ENCODE peak calls at places on chromosomes 12 and 14, in ten cellular contexts. X is AG04450; V is ovary; R is left ventricle myocardium inferior; L is body of pancreas; G is fibroblast of lung; Q is A549; T is AG04449; H is stomach; B is CD8-positive, alpha-beta T cell. A is an unnamed sample.

GRCh38 chr12:55700255-55701018 is 7.3 kb downstream of the ITGA7 start:
- DNase-seq in X (no peak), V (no peak), R (no peak), L (no peak), G (no peak), Q (no peak), T (no peak), H (no peak), B (no peak), A (peak; percentile 68)

GRCh38 chr12:132471858-132472255 is 18.1 kb upstream of the FBRSL1 start:
- DNase-seq in X (no peak), V (no peak), R (no peak), L (no peak), G (no peak), Q (no peak), T (no peak), H (no peak), B (no peak), A (peak; percentile 81)

GRCh38 chr12:130568546-130568945 is 147.6 kb downstream of the RIMBP2 start:
- DNase-seq in X (no peak), V (no peak), R (no peak), L (no peak), G (no peak), Q (no peak), T (no peak), H (no peak), B (no peak), A (no peak)

GRCh38 chr12:10131101-10131632 is 1.2 kb upstream of the CLEC7A start:
- DNase-seq in X (no peak), V (no peak), R (no peak), L (no peak), G (no peak), Q (no peak), T (no peak), H (no peak), B (no peak), A (no peak)

GRCh38 chr12:50078281-50078680 is 6.9 kb upstream of the SMARCD1 start:
- DNase-seq in X (no peak), V (no peak), R (no peak), L (no peak), G (no peak), Q (no peak), T (no peak), H (no peak), B (no peak), A (peak; percentile 60)

GRCh38 chr12:94561943-94562411 is 88.4 kb downstream of the TMCC3 start:
- DNase-seq in X (no peak), V (no peak), R (peak; percentile 59), L (peak; percentile 83), G (peak; percentile 21), Q (no peak), T (no peak), H (peak; percentile 79), B (no peak), A (no peak)

GRCh38 chr14:82999802-83000201 is 1466.1 kb upstream of the SEL1L start:
- DNase-seq in X (peak; percentile 10), V (no peak), R (no peak), L (peak; percentile 8), G (no peak), Q (no peak), T (no peak), H (no peak), B (no peak), A (no peak)

GRCh38 chr14:76829016-76829365 is 2.8 kb downstream of the LRRC74A start:
- DNase-seq in X (no peak), V (no peak), R (peak; percentile 33), L (peak; percentile 53), G (no peak), Q (no peak), T (no peak), H (no peak), B (no peak), A (no peak)

GRCh38 chr12:105226219-105226618 is 9.8 kb downstream of the APPL2 start:
- DNase-seq in X (peak; percentile 83), V (peak; percentile 47), R (peak; percentile 50), L (peak; percentile 76), G (peak; percentile 91), Q (no peak), T (peak; percentile 86), H (peak; percentile 63), B (peak; percentile 4), A (no peak)

DNA sequence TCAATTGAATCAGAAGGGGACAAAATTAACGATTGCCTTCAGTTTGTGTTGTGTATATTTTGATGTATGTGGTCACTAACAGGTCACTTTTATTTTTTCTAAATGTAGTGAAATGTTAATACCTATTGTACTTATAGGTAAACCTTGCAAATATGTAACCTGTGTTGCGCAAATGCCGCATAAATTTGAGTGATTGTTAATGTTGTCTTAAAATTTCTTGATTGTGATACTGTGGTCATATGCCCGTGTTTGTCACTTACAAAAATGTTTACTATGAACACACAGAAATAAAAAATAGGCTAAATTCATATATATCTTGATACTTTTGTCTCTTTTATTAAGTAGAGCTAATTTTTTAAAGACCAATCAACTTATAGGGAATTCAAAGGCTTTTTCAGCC is 2.8 kb downstream of the FOXG1 start:
- DNase-seq in X (no peak), V (no peak), R (no peak), L (no peak), G (no peak), Q (no peak), T (no peak), H (no peak), B (no peak), A (no peak)
- H3K4me3 ChIP-seq in X (no peak overlapping the region), V (no peak overlapping the region), R (no peak overlapping the region), L (no peak overlapping the region), G (no peak overlapping the region), Q (no peak overlapping the region), T (no peak overlapping the region), H (no peak overlapping the region), B (no peak overlapping the region), A (no peak overlapping the region)

DNA sequence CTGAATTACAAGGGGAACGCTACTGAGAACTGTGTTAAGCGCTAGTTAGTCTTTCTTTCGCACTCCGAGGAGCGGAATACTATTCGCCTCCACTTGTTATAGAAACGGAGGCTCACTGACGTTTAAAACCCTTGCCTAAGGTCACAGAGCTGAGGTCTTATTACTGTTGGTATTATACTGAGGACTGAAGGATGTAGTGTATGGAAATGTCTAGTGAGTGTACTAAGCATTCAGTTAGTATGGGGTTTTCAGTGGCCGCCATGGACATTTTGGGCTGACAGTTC is 826 bp downstream of the ACADS start:
- DNase-seq in X (no peak), V (no peak), R (no peak), L (no peak), G (no peak), Q (no peak), T (no peak), H (no peak), B (no peak), A (no peak)
- H3K4me3 ChIP-seq in X (peak overlapping the region; percentile 70), V (no peak overlapping the region), R (peak overlapping the region; percentile 95), L (no peak overlapping the region), G (peak overlapping the region; percentile 52), Q (peak overlapping the region; percentile 61), T (peak overlapping the region; percentile 73), H (peak overlapping the region; percentile 58), B (peak overlapping the region; percentile 49), A (peak overlapping the region; percentile 83)

GRCh38 chr14:99757331-99758070 is 35.7 kb upstream of the EML1 start:
- DNase-seq in X (peak; percentile 88), V (no peak), R (no peak), L (no peak), G (peak; percentile 99), Q (peak; percentile 66), T (peak; percentile 95), H (no peak), B (no peak), A (no peak)
- H3K4me3 ChIP-seq in X (no peak overlapping the region), V (no peak overlapping the region), R (no peak overlapping the region), L (no peak overlapping the region), G (no peak overlapping the region), Q (no peak overlapping the region), T (no peak overlapping the region), H (no peak overlapping the region), B (no peak overlapping the region), A (no peak overlapping the region)

GRCh38 chr14:56855891-56856461 is 45.7 kb upstream of the OTX2 start:
- DNase-seq in X (no peak), V (no peak), R (no peak), L (peak; percentile 7), G (no peak), Q (no peak), T (no peak), H (peak; percentile 43), B (no peak), A (no peak)
- H3K4me3 ChIP-seq in X (no peak overlapping the region), V (no peak overlapping the region), R (no peak overlapping the region), L (no peak overlapping the region), G (no peak overlapping the region), Q (no peak overlapping the region), T (no peak overlapping the region), H (no peak overlapping the region), B (no peak overlapping the region), A (no peak overlapping the region)

GRCh38 chr14:29925106-29925722 is 2.4 kb downstream of the PRKD1 start:
- DNase-seq in X (peak; percentile 29), V (no peak), R (no peak), L (no peak), G (peak; percentile 88), Q (no peak), T (peak; percentile 34), H (no peak), B (no peak), A (no peak)
- H3K4me3 ChIP-seq in X (peak overlapping the region; percentile 88), V (no peak overlapping the region), R (peak overlapping the region; percentile 79), L (no peak overlapping the region), G (peak overlapping the region; percentile 84), Q (no peak overlapping the region), T (peak overlapping the region; percentile 87), H (no peak overlapping the region), B (no peak overlapping the region), A (no peak overlapping the region)

A was measured in spleen.